ENCODE peak calls at places on chromosomes 12 and 14, in four cellular contexts. X, Q, A and L are unnamed samples.

GRCh38 chr14:90739318-90740077 is 76.7 kb downstream of the TTC7B start:
- DNase-seq in A (no peak), X (no peak), Q (no peak), L (no peak)

GRCh38 chr12:109632299-109632698 is 58.7 kb downstream of the MVK start:
- DNase-seq in Q (no peak), A (no peak), X (no peak), L (no peak)

GRCh38 chr14:46279327-46279726 is 372.3 kb downstream of the RPL10L start:
- DNase-seq in Q (no peak), X (no peak), A (no peak), L (no peak)

GRCh38 chr14:68840454-68840853 is 47.6 kb upstream of the ZFP36L1 start:
- DNase-seq in X (no peak), Q (no peak), A (no peak), L (no peak)

GRCh38 chr14:103118019-103118662 is 5.1 kb upstream of the TNFAIP2 start:
- DNase-seq in Q (peak), A (no peak), X (no peak), L (no peak)

GRCh38 chr12:32671930-32672785 is 6.9 kb upstream of the DNM1L start:
- DNase-seq in X (peak), A (peak), Q (peak), L (no peak)

GRCh38 chr14:53217283-53217994 is 64.3 kb upstream of the DDHD1 start:
- DNase-seq in A (peak), X (peak), Q (peak), L (peak)

GRCh38 chr12:113135178-113136127 is at the start of gene RASAL1:
- DNase-seq in X (peak), A (peak), Q (peak), L (peak)

GRCh38 chr12:124481257-124481750 is 86.1 kb downstream of the NCOR2 start:
- DNase-seq in Q (no peak), A (peak), X (peak), L (no peak)

GRCh38 chr14:35416108-35416750 is 11.7 kb upstream of the NFKBIA start:
- DNase-seq in X (no peak), A (no peak), Q (no peak), L (no peak)

GRCh38 chr12:103736572-103736971 is 104.5 kb downstream of the NT5DC3 start:
- DNase-seq in Q (no peak), A (no peak), X (no peak), L (no peak)

GRCh38 chr12:2930865-2931264 is 28.3 kb upstream of the TEAD4 start:
- DNase-seq in X (no peak), A (no peak), Q (no peak), L (no peak)

GRCh38 chr14:99522025-99522401 is 40.8 kb downstream of the CCNK start:
- DNase-seq in A (no peak), X (no peak), Q (no peak), L (peak)

GRCh38 chr12:48794870-48795269 is 6.0 kb upstream of the ADCY6 start:
- DNase-seq in A (no peak), X (no peak), Q (no peak), L (no peak)

GRCh38 chr14:74955229-74955999 is at the start of gene PGF:
- DNase-seq in A (no peak), Q (peak), X (peak), L (peak)

GRCh38 chr14:63848890-63849289 is 3.9 kb upstream of the SYNE2 start:
- DNase-seq in X (no peak), Q (no peak), A (no peak), L (no peak)

GRCh38 chr12:1995205-1995896 is 8.9 kb downstream of the DCP1B start:
- DNase-seq in X (no peak), Q (no peak), A (no peak), L (no peak)

GRCh38 chr12:49161092-49161795 is 27.6 kb downstream of the TUBA1A start:
- DNase-seq in X (no peak), A (no peak), Q (no peak), L (no peak)

GRCh38 chr14:104546021-104546491 is 33.5 kb upstream of the C14orf180 start:
- DNase-seq in X (no peak), A (no peak), Q (no peak), L (no peak)

GRCh38 chr12:63809566-63809965 is 29.9 kb downstream of the RXYLT1 start:
- DNase-seq in Q (no peak), A (no peak), X (no peak), L (no peak)

GRCh38 chr14:104461676-104462443 is 117.7 kb upstream of the C14orf180 start:
- DNase-seq in A (no peak), X (no peak), Q (no peak), L (no peak)

GRCh38 chr14:103594265-103594664 is 31.5 kb downstream of the COA8 start:
- DNase-seq in A (peak), X (no peak), Q (no peak), L (peak)

GRCh38 chr14:58191763-58192596 is 8.0 kb upstream of the ACTR10 start:
- DNase-seq in A (no peak), Q (peak), X (no peak), L (no peak)

GRCh38 chr14:59126714-59127436 is 61.6 kb upstream of the DAAM1 start:
- DNase-seq in A (peak), X (peak), Q (peak), L (no peak)

GRCh38 chr12:58314610-58315009 is 373.2 kb downstream of the ATP23 start:
- DNase-seq in X (no peak), A (no peak), Q (no peak), L (no peak)

GRCh38 chr12:40058721-40059190 is 47.1 kb downstream of the SLC2A13 start:
- DNase-seq in X (no peak), Q (no peak), A (no peak), L (no peak)

GRCh38 chr12:88805286-88805685 is 225.0 kb upstream of the KITLG start:
- DNase-seq in X (no peak), Q (no peak), A (no peak), L (no peak)

GRCh38 chr12:88805692-88806091 is 225.4 kb upstream of the KITLG start:
- DNase-seq in X (no peak), Q (no peak), A (no peak), L (no peak)

GRCh38 chr12:88802307-88802706 is 222.0 kb upstream of the KITLG start:
- DNase-seq in Q (no peak), A (no peak), X (no peak), L (no peak)

DNA sequence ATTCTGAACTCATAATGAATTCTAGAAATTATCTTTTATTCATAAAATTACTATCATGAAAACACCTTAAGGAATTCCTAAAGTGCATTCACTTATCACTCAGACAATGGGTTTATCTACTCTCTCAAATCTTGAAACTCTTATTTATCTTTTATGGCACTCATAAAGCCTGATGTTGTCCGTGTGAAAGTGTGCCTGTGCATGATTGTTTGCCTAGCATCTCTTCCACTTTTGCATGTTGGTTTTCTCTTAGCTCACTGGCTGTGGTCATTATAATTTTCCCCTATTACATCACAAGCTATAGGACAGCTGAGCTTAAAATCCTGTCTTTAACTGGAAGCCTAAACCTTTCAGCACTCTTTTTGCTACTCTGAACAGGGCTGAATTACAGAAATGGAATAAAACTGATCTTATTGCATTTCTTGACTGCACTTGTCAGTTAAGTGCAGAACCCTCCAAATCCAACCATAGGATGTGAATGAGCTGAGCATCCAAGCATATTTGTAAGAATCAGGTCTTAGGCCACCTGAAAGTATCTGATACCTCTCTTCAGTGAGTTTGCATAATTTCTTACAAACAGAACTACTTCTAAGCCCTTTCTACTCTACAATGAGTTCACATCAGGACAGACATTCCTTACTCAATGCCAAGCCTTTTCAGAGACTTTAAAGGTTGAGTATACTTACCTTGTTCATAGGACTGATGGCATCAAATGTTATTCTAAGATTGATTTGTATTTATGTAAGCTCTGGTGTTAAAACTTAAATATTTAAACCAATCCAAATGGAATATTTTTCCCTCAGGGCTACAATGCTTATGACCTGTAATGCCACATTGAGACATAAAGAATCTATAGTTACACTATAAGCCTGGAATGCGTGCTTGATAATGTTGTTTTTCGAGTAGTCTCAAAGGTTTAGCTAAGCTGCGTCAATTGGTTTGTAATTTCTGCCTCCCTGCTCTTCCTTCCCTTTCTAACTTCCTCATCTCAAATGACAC is 221.3 kb upstream of the KITLG start:
- DNase-seq in Q (no peak), A (no peak), X (no peak), L (no peak)
- TF ChIP-seq NR3C1 in Q (no peak), A (no peak), X (no peak), L (no peak)

GRCh38 chr14:62409909-62410308 is 635.3 kb downstream of the KCNH5 start:
- DNase-seq in A (no peak), X (no peak), Q (no peak), L (no peak)
- TF ChIP-seq NR3C1 in A (no peak), X (no peak), Q (no peak), L (no peak)

DNA sequence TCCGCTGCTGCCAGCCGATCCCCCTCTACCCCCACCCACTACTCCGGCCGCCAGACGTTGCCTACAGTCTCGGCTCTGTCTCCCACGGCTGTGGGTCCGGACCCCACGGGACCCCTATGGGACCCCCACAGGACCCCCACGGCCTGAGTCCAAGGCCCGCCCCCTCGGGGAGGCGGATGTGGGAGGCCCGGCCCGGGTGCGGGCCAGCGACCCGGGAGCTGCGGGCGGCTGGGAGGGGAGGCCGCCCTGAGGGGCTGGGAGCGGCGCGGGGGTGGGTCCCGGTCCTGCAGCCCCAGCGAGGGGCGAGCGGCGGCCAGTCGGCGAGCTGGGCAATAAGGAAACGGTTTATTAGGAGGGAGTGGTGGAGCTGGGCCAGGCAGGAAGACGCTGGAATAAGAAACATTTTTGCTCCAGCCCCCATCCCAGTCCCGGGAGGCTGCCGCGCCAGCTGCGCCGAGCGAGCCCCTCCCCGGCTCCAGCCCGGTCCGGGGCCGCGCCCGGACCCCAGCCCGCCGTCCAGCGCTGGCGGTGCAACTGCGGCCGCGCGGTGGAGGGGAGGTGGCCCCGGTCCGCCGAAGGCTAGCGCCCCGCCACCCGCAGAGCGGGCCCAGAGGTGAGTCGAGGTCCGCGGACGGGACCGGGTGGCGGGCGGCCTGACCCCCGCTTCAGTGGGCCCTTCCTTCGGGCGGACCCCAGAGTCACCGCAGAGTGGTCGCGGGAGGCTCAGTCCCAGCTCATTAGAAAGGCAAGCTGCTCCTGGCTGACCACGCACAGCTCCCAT is at the start of gene ACVRL1:
- DNase-seq in A (no peak), Q (no peak), X (no peak), L (no peak)
- TF ChIP-seq NR3C1 in A (no peak), Q (no peak), X (no peak), L (no peak)

GRCh38 chr14:80698974-80699373 is 242.6 kb downstream of the CEP128 start:
- DNase-seq in Q (no peak), X (no peak), A (no peak), L (no peak)
- TF ChIP-seq NR3C1 in Q (no peak), X (no peak), A (no peak), L (no peak)

DNA sequence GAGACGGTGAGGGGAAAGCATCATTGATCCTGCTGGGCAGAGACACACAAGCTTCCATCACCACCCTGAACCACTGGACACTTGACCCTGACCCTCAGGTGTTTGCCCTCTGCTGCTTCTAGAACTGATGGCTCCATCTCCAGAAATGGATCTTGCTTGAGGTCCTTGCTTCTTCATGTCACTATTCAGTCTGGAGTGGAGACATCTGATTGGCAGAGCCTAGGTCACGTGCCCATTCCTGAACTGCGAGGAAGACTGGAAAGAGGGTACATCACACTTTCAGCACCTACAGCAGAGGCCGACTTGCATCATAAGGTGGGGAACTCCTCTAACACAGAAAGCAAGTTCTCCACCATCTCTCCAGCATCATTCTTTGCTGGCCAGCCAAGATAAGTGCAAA is 106.7 kb upstream of the COCH start:
- DNase-seq in Q (no peak), X (no peak), A (no peak), L (no peak)
- TF ChIP-seq NR3C1 in Q (no peak), X (no peak), A (no peak), L (no peak)